ENCODE peak calls at places on chromosome 5, in seven cellular contexts. Z is DMS153, A is heart right ventricle, I is GM12891, S is NCI-H1092 treated with DMSO at 0.1 percent for 48 hours, R is fibroblast of the aortic adventitia, X is hypothalamus. U is an unnamed sample.

GRCh38 chr5:159304961-159305595 is 25.2 kb downstream of the IL12B start:
- DNase-seq in R (no peak), S (no peak), X (no peak), Z (no peak), I (no peak), A (no peak), U (no peak)

GRCh38 chr5:82100303-82101077 is 128.7 kb downstream of the ATG10 start:
- DNase-seq in Z (no peak), X (no peak), I (no peak), A (no peak), R (no peak), S (no peak), U (peak; percentile 9)

GRCh38 chr5:64229163-64229774 is 63.6 kb downstream of the RNF180 start:
- DNase-seq in A (no peak), I (peak; percentile 20), R (peak; percentile 61), Z (no peak), X (no peak), S (peak; percentile 11), U (peak; percentile 50)

GRCh38 chr5:140827704-140828401 is at the start of gene PCDHA6:
- DNase-seq in R (no peak), X (no peak), A (no peak), Z (no peak), S (no peak), I (no peak), U (no peak)

GRCh38 chr5:33462456-33462855 is 21.7 kb downstream of the TARS1 start:
- DNase-seq in R (peak; percentile 25), Z (no peak), A (no peak), X (no peak), S (no peak), I (no peak), U (no peak)

GRCh38 chr5:132391247-132391646 is 21.7 kb downstream of the SLC22A5 start:
- DNase-seq in I (no peak), Z (no peak), R (no peak), S (no peak), X (no peak), A (no peak), U (no peak)

GRCh38 chr5:176695073-176695472 is 47.8 kb downstream of the TSPAN17 start:
- DNase-seq in A (no peak), S (no peak), I (no peak), Z (no peak), R (no peak), X (no peak), U (no peak)

GRCh38 chr5:162824360-162824759 is 613.0 kb upstream of the CCNG1 start:
- DNase-seq in S (no peak), X (no peak), A (no peak), Z (no peak), I (no peak), R (no peak), U (no peak)

GRCh38 chr5:141528401-141528984 is 39.6 kb downstream of the PCDHGC5 start:
- DNase-seq in X (no peak), I (no peak), S (no peak), A (peak; percentile 64), Z (no peak), R (peak; percentile 79), U (no peak)

GRCh38 chr5:178450121-178450631 is 140.0 kb downstream of the COL23A1 start:
- DNase-seq in R (no peak), I (no peak), X (no peak), S (no peak), Z (no peak), A (no peak), U (no peak)

GRCh38 chr5:87103616-87104287 is 163.9 kb upstream of the RASA1 start:
- DNase-seq in Z (no peak), R (no peak), I (no peak), X (no peak), S (no peak), A (no peak), U (no peak)

GRCh38 chr5:122458278-122458872 is 146.3 kb downstream of the SNCAIP start:
- DNase-seq in Z (peak; percentile 4), R (peak; percentile 32), X (no peak), I (peak; percentile 7), S (no peak), A (no peak), U (peak; percentile 38)

GRCh38 chr5:6715271-6715670 is 2.0 kb downstream of the TENT4A start:
- DNase-seq in S (no peak), Z (no peak), A (peak; percentile 2), X (no peak), R (no peak), I (no peak), U (no peak)

GRCh38 chr5:141604318-141604717 is 14.5 kb downstream of the DIAPH1 start:
- DNase-seq in I (no peak), Z (peak; percentile 1), A (peak; percentile 62), S (no peak), R (peak; percentile 92), X (no peak), U (peak; percentile 19)

GRCh38 chr5:172284275-172284971 is 859 bp upstream of the UBTD2 start:
- DNase-seq in A (peak; percentile 26), I (no peak), Z (no peak), X (peak; percentile 46), S (no peak), R (peak; percentile 79), U (no peak)

GRCh38 chr5:45399041-45399440 is 297.1 kb downstream of the HCN1 start:
- DNase-seq in Z (no peak), S (peak; percentile 8), X (no peak), I (no peak), R (no peak), A (no peak), U (peak; percentile 7)

GRCh38 chr5:123090641-123091257 is 1.7 kb downstream of the PRDM6 start:
- DNase-seq in R (no peak), S (no peak), Z (no peak), A (no peak), I (no peak), X (no peak), U (peak; percentile 36)

GRCh38 chr5:125038477-125038876 is 292.0 kb upstream of the ZNF608 start:
- DNase-seq in R (no peak), Z (no peak), X (no peak), S (no peak), I (no peak), A (no peak), U (no peak)

GRCh38 chr5:38922199-38922598 is 76.4 kb downstream of the OSMR start:
- DNase-seq in R (peak; percentile 69), Z (peak; percentile 43), X (no peak), I (peak; percentile 43), S (peak; percentile 24), A (peak; percentile 41), U (peak; percentile 74)

GRCh38 chr5:40033411-40033810 is 608.6 kb upstream of the DAB2 start:
- DNase-seq in I (no peak), S (no peak), X (no peak), Z (peak; percentile 65), R (no peak), A (no peak), U (no peak)

GRCh38 chr5:178223828-178224335 is 8.7 kb downstream of the PHYKPL start:
- DNase-seq in X (no peak), R (no peak), A (no peak), S (no peak), Z (no peak), I (no peak), U (peak; percentile 79)

GRCh38 chr5:142816577-142816976 is 46.4 kb downstream of the ARHGAP26 start:
- DNase-seq in X (no peak), R (peak; percentile 17), I (no peak), Z (no peak), A (peak; percentile 56), S (no peak), U (peak; percentile 59)

GRCh38 chr5:16855475-16855874 is 80.6 kb downstream of the MYO10 start:
- DNase-seq in R (peak; percentile 61), Z (peak; percentile 87), X (no peak), I (no peak), S (no peak), A (peak; percentile 56), U (no peak)

GRCh38 chr5:64487283-64487682 is 18.5 kb upstream of the RGS7BP start:
- DNase-seq in S (no peak), R (no peak), X (no peak), I (no peak), A (no peak), Z (no peak), U (no peak)